ENCODE peak calls at places on chromosome 22, in ten cellular contexts. F is cardiac fibroblast, W is left ventricle myocardium inferior, D is prostate gland, E is heart right ventricle, K is cardiac muscle cell, V is A549, Z is WERI-Rb-1, L is AG10803, T is HFF-Myc. J is an unnamed sample.

GRCh38 chr22:16601437-16602223 is 9.0 kb upstream of the CCT8L2 start:
- DNase-seq in V (no peak), W (peak), Z (no peak), E (peak), K (no peak), D (no peak), T (no peak), F (peak), L (no peak), J (no peak)

GRCh38 chr22:47837703-47838102 is 1075.3 kb downstream of the TBC1D22A start:
- DNase-seq in D (no peak), W (no peak), Z (peak), V (no peak), T (no peak), F (peak), K (peak), L (peak), E (no peak), J (peak)

GRCh38 chr22:38214248-38215056 is 12.7 kb downstream of the MAFF start:
- DNase-seq in V (no peak), F (peak), Z (no peak), W (peak), K (peak), E (peak), T (no peak), L (peak), D (peak), J (no peak)

GRCh38 chr22:40401981-40402406 is 31.6 kb downstream of the SGSM3 start:
- DNase-seq in E (no peak), L (no peak), T (no peak), W (no peak), D (no peak), Z (no peak), K (no peak), F (no peak), V (no peak), J (no peak)

GRCh38 chr22:45548991-45549736 is 46.5 kb downstream of the FBLN1 start:
- DNase-seq in T (peak), W (peak), V (peak), D (peak), E (no peak), K (peak), F (peak), L (peak), Z (no peak), J (no peak)

GRCh38 chr22:47218671-47219070 is 456.2 kb downstream of the TBC1D22A start:
- DNase-seq in V (no peak), F (no peak), E (no peak), T (no peak), D (no peak), Z (no peak), K (no peak), L (no peak), W (no peak), J (no peak)

GRCh38 chr22:41264408-41264941 is 21.5 kb downstream of the RANGAP1 start:
- DNase-seq in T (no peak), D (no peak), E (no peak), Z (no peak), V (no peak), W (no peak), F (no peak), K (no peak), L (no peak), J (no peak)

GRCh38 chr22:30909306-30909705 is 59.3 kb downstream of the MORC2 start:
- DNase-seq in E (no peak), L (no peak), D (no peak), V (no peak), T (no peak), F (no peak), K (no peak), W (no peak), Z (no peak), J (no peak)

GRCh38 chr22:46108564-46109473 is 41.5 kb upstream of the PPARA start:
- DNase-seq in L (peak), T (no peak), V (no peak), E (peak), F (peak), Z (peak), W (peak), K (peak), D (no peak), J (no peak)

GRCh38 chr22:39362932-39363331 is 13.1 kb downstream of the SYNGR1 start:
- DNase-seq in E (no peak), T (no peak), F (no peak), L (no peak), V (no peak), Z (no peak), D (no peak), K (no peak), W (no peak), J (no peak)

GRCh38 chr22:49046546-49047305 is 780.9 kb downstream of the BRD1 start:
- DNase-seq in E (peak), L (no peak), W (no peak), Z (peak), K (no peak), F (no peak), D (no peak), V (peak), T (no peak), J (no peak)

GRCh38 chr22:48335442-48336139 is 1492.1 kb downstream of the BRD1 start:
- DNase-seq in L (peak), D (no peak), V (no peak), K (no peak), F (no peak), E (no peak), T (no peak), Z (peak), W (no peak), J (no peak)

DNA sequence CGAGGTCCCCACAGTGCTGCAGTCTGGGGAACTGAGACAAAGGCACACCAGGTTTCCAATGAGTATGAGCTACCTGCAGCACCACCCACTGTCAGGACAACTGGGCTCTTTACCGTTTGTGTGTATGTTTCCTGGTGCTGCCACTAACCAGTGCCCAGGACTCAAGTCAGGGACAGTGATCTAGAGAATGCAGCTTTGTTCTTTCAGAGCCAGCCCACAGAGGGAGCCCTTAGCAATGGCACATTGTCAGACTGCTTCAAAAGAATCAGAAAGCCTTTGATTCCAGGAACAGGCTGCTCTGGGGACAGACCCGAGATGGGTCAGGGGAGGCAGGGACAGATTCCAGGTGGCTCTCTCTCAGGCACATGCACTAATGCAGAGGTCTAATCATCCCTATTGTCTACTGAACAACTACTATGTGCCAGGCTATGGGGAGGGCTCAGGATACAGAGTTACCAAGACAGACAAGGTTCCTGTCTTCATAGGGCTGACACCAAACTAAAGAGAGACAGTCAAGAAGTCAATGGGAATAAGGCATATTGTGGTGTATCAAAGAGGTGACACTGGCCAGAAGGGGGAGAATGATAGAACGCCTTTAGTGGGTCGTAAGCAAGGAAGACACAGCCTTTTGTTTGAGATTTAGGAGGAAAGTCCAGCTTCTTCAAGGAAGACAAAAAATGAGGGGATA is 103.7 kb downstream of the VPREB1 start:
- DNase-seq in F (no peak), W (no peak), T (no peak), Z (peak), L (no peak), V (no peak), E (no peak), K (no peak), D (no peak), J (no peak)
- TF ChIP-seq CTCF in F (no peak), W (peak), T (no peak), Z (peak), L (peak), V (no peak), E (no peak), K (peak), D (no peak), J (peak)

GRCh38 chr22:20427104-20427944 is 10.3 kb downstream of the SCARF2 start:
- DNase-seq in D (no peak), Z (no peak), F (no peak), L (no peak), K (no peak), V (no peak), E (no peak), W (no peak), T (no peak), J (no peak)

GRCh38 chr22:20427945-20428417 is 9.6 kb downstream of the SCARF2 start:
- DNase-seq in D (no peak), Z (no peak), F (no peak), V (no peak), L (no peak), K (no peak), E (no peak), T (no peak), W (no peak), J (no peak)

GRCh38 chr22:20424553-20424936 is 13.1 kb downstream of the SCARF2 start:
- DNase-seq in D (no peak), V (no peak), Z (no peak), L (no peak), W (no peak), F (no peak), K (no peak), T (no peak), E (no peak), J (no peak)

GRCh38 chr22:20424937-20425587 is 12.6 kb downstream of the SCARF2 start:
- DNase-seq in T (no peak), K (no peak), W (peak), Z (no peak), F (no peak), V (no peak), E (no peak), L (no peak), D (no peak), J (no peak)

DNA sequence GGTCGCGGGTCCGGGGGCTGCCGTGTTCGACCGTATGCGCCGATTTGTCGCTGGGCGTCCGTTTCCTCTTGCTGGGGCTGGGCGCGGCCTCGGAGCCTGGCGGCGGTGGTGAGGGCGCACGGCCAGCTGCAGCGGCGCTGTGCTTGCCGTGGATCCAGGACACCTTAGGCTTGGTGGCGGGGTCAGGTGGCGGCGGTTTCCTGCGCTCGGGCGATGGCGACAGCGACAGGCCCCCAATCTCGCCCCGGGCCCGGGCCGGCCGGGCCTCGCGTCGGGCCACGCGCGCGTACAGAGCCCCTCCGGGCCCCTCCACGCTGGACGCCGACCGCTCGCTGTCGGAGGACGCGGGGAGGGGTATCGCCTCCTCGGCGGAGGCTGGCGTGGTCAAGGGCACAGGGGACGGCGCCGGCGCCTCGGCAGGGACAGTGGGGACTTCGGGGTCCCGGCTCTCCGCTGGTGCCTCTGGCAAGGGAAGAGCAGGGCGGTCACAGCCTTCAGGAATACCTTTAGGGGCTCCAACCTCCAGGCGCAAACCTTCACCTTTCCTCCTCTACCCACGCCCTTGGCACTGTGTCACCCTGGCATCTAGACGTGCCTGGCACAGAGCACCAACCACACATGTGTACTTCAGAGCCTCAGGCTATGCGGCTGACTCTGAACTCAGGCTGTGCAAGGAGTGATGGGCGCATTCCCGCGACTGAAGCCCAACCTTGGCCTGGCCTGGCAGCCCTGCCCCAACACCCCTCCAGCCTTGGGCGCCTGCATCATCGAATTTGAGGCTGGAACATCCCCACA is 11.6 kb downstream of the SCARF2 start:
- DNase-seq in D (no peak), L (no peak), F (no peak), V (no peak), T (no peak), E (no peak), K (no peak), W (no peak), Z (no peak), J (no peak)
- H3K4me3 ChIP-seq in D (no peak), L (no peak), F (no peak), V (no peak), T (no peak), E (peak), K (no peak), W (peak), Z (no peak), J (no peak)

GRCh38 chr22:29031236-29031982 is 30.2 kb downstream of the C22orf31 start:
- DNase-seq in D (peak), W (no peak), K (peak), E (peak), T (peak), F (peak), Z (no peak), V (peak), L (peak), J (no peak)
- TF ChIP-seq CTCF in D (no peak), W (no peak), K (peak), E (no peak), T (no peak), F (no peak), Z (no peak), V (no peak), L (peak), J (no peak)

DNA sequence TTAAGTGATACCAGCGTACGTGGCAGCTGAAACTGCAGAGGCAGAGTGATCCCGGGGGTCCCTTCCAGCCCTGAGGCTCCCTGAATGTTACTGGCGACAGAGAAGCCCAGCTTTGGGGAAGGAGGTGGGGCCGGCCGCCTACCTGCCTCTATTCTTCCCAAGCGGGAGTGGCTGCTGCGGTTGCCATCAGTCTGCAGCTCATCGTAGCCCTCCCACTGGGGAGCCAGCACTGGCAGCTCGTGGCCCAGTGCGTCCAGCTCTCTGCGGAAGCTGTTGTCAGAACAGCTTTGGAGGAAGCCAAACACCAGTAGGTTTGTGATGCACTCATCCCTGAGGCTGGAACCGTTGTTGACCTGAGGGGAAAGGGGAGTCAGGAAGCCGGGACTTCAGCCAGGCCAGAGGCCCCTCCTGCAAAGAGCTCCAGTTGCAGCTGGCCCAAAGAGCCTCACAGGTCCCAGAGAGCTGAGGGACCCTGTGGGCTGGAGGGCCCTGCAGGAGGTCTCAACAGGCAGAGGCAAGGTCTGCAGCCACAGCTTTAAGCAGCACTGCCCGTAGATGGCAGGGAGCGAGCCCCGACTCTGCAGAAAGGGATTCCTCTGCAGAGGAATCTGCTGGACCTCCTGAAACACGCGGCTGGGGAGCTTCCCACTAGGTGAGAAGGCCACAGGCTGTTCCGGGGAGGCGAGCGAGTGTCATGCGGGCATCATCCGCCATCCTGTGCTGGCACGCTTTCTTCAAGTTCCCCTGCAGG is 30.4 kb downstream of the BID start:
- DNase-seq in D (no peak), V (no peak), W (no peak), Z (no peak), F (no peak), K (no peak), E (no peak), T (no peak), L (no peak), J (no peak)
- H3K4me3 ChIP-seq in D (no peak), V (no peak), W (no peak), Z (no peak), F (no peak), K (no peak), E (no peak), T (no peak), L (no peak), J (no peak)

GRCh38 chr22:35629406-35630234 is 12.5 kb upstream of the MB start:
- DNase-seq in V (peak), K (peak), T (peak), E (peak), L (peak), W (no peak), F (peak), Z (no peak), D (no peak), J (no peak)

GRCh38 chr22:35628732-35629131 is 11.6 kb upstream of the MB start:
- DNase-seq in D (no peak), F (no peak), Z (no peak), W (no peak), L (no peak), K (no peak), V (no peak), E (no peak), T (no peak), J (no peak)

GRCh38 chr22:35624547-35624946 is 7.4 kb upstream of the MB start:
- DNase-seq in F (no peak), D (no peak), Z (no peak), V (no peak), E (no peak), W (no peak), K (no peak), T (no peak), L (no peak), J (no peak)

GRCh38 chr22:35625763-35626162 is 8.6 kb upstream of the MB start:
- DNase-seq in Z (no peak), K (no peak), L (no peak), E (no peak), F (no peak), V (no peak), W (no peak), D (no peak), T (no peak), J (no peak)

DNA sequence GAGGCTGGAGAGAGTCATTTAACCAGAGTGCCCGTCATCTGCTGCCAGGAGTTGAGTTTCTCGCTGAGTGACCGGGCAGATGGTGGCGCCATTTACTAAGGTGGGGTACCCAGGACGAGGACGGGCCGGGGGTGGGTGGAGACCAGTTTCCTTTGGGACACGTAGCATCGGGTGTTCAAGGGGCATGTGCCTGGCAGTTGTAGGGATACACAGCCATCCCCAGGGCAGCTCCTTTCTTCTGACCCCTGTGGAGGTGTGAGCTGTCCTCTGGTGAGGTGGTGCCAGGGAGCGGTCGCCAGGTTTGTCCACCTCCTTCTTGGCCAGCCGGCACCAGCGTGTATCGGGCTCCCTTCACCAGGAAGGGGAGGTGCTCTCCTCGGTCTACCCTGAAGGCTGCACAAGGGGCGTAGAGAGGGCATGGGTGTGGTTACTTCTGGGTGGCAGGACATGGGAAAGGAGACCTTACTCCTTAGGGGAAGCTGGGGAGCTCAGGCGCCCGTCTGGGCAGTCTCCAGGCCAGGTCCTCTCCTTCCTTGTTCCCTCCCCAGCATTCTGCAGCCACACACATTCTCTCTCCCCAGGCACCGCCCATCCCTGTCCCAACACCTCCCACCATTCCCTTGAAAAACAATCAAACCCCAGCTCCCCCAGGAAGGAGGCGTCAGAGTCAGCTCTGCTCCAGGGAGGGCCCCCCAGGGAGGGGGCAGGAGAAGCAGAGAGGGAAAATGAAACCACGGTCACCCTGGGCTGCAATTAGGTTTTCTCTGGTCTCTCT is 10.3 kb upstream of the MB start:
- DNase-seq in L (peak), F (peak), T (peak), E (peak), K (peak), W (peak), V (peak), D (peak), Z (peak), J (peak)
- TF ChIP-seq CTCF in L (peak), F (peak), T (peak), E (peak), K (peak), W (peak), V (peak), D (peak), Z (peak), J (peak)

GRCh38 chr22:36409067-36409466 is 21.3 kb upstream of the MYH9 start:
- DNase-seq in V (no peak), F (no peak), W (no peak), L (no peak), D (no peak), E (no peak), T (no peak), K (no peak), Z (no peak), J (no peak)

GRCh38 chr22:36406721-36407120 is 19.0 kb upstream of the MYH9 start:
- DNase-seq in K (no peak), V (no peak), W (no peak), F (no peak), L (no peak), T (no peak), D (no peak), Z (no peak), E (no peak), J (no peak)

GRCh38 chr22:36413022-36413770 is 25.4 kb upstream of the MYH9 start:
- DNase-seq in F (no peak), E (no peak), L (no peak), K (no peak), D (no peak), Z (no peak), T (no peak), V (no peak), W (no peak), J (no peak)

GRCh38 chr22:36411589-36412258 is 24.0 kb upstream of the MYH9 start:
- DNase-seq in E (no peak), V (no peak), F (no peak), Z (no peak), K (no peak), D (no peak), T (no peak), L (no peak), W (no peak), J (no peak)

DNA sequence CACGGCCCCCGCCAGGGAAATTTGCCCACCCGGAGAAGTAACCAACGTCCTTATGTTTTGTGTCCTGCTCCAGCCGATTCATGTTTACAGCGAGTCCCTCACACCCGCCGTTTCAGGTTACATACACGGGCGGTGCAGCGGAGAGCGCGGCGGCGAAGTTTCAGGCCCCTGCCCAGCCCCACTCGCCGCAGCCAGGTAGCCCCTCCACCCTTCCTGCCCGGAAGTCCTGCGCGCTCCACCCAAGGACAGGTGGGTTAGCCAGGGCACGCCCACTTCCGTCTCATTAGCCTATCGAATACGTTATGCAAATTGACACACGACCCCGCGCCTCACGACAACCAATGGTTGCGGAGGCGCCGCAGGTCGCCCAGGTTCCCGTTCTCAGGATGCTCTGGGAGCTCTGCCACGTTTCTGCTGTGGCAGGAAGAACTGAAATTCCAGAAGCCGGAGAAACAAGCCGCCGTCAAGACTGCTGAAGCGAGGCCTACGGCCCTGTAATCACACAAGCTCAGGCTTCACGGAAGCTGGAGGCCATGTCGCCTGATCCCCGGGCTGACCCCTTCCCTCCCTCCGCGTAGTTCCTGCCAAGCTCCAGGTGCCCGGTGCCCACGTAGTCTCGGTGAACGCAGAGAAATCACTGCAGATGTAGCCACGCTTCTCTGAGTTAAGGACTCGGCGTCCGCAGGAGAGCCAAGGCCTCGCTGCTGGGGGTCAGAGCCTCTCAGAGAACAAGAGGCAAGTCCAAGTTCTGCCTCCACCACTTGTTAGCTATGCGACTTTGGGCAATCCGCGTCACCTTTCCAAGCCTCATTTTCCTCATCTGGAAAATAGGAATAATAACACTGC is 22.4 kb upstream of the MYH9 start:
- DNase-seq in F (peak), E (peak), W (peak), K (peak), L (no peak), Z (no peak), V (no peak), T (no peak), D (peak), J (peak)
- H3K4me3 ChIP-seq in F (no peak), E (peak), W (peak), K (peak), L (no peak), Z (no peak), V (no peak), T (peak), D (peak), J (peak)